ENCODE peak calls at places on chromosomes 12 and 14, in four cellular contexts. Z is mesothelial cell of epicardium, U is nephron progenitor cell, B is heart left ventricle. O is an unnamed sample.
A peak's percentile ranks its signal among the peaks of the same experiment; 100 is the strongest.

GRCh38 chr12:20368653-20369163 is 371 bp downstream of the PDE3A start:
- DNase-seq in Z (peak; percentile 20), U (peak; percentile 59), B (peak; percentile 70), O (peak; percentile 30)

GRCh38 chr14:45610303-45610702 is 357.3 kb upstream of the MIS18BP1 start:
- DNase-seq in Z (no peak), U (no peak), B (no peak), O (no peak)

GRCh38 chr12:47886471-47887240 is 18.1 kb downstream of the VDR start:
- DNase-seq in Z (no peak), U (no peak), B (no peak), O (no peak)

GRCh38 chr14:42569227-42569626 is 962.6 kb downstream of the LRFN5 start:
- DNase-seq in Z (no peak), U (no peak), B (no peak), O (no peak)

GRCh38 chr12:131604146-131604844 is 106.6 kb upstream of the SFSWAP start:
- DNase-seq in Z (no peak), U (peak; percentile 37), B (no peak), O (no peak)

GRCh38 chr12:4118017-4118510 is 155.5 kb upstream of the CCND2 start:
- DNase-seq in Z (no peak), U (no peak), B (no peak), O (no peak)

GRCh38 chr14:36690301-36691020 is 28.8 kb downstream of the PAX9 start:
- DNase-seq in Z (no peak), U (no peak), B (no peak), O (no peak)

GRCh38 chr14:79093542-79093941 is 923.4 kb downstream of the NRXN3 start:
- DNase-seq in Z (no peak), U (no peak), B (no peak), O (no peak)

GRCh38 chr12:111413442-111414086 is 7.8 kb downstream of the SH2B3 start:
- DNase-seq in Z (no peak), U (no peak), B (no peak), O (no peak)

GRCh38 chr14:54627718-54628345 is 60.9 kb downstream of the SAMD4A start:
- DNase-seq in Z (no peak), U (peak; percentile 46), B (no peak), O (no peak)

GRCh38 chr14:105382343-105383082 is 15.8 kb upstream of the TEX22 start:
- DNase-seq in Z (no peak), U (no peak), B (peak; percentile 66), O (no peak)

GRCh38 chr14:69281450-69282169 is 21.7 kb downstream of the GALNT16 start:
- DNase-seq in Z (no peak), U (no peak), B (peak; percentile 60), O (no peak)

GRCh38 chr14:38137005-38137404 is 70.7 kb upstream of the SSTR1 start:
- DNase-seq in Z (no peak), U (no peak), B (no peak), O (no peak)

GRCh38 chr12:75877588-75878381 is 153.8 kb downstream of the PHLDA1 start:
- DNase-seq in Z (no peak), U (peak; percentile 8), B (no peak), O (no peak)

GRCh38 chr12:57479376-57480115 is at the start of gene ARHGAP9:
- DNase-seq in Z (no peak), U (no peak), B (no peak), O (no peak)

GRCh38 chr12:130960787-130961186 is 7.1 kb downstream of the ADGRD1 start:
- DNase-seq in Z (no peak), U (no peak), B (no peak), O (no peak)

GRCh38 chr12:25533150-25533549 is 19.9 kb downstream of the LMNTD1 start:
- DNase-seq in Z (no peak), U (no peak), B (no peak), O (no peak)

GRCh38 chr14:32259368-32260013 is 56.4 kb upstream of the RNU6-8 start:
- DNase-seq in Z (no peak), U (no peak), B (no peak), O (no peak)

GRCh38 chr14:40623641-40624040 is 983.0 kb upstream of the LRFN5 start:
- DNase-seq in Z (no peak), U (no peak), B (no peak), O (no peak)

GRCh38 chr14:21092147-21093011 is 6.1 kb downstream of the ZNF219 start:
- DNase-seq in Z (peak; percentile 81), U (peak; percentile 94), B (peak; percentile 95), O (peak; percentile 76)

GRCh38 chr12:71252473-71252872 is 94.7 kb upstream of the TSPAN8 start:
- DNase-seq in Z (no peak), U (no peak), B (no peak), O (no peak)

GRCh38 chr12:26179829-26180228 is 15.5 kb upstream of the SSPN start:
- DNase-seq in Z (no peak), U (no peak), B (no peak), O (no peak)

GRCh38 chr12:47752121-47752520 is 6.6 kb downstream of the RAPGEF3 start:
- DNase-seq in Z (no peak), U (no peak), B (peak; percentile 20), O (no peak)

GRCh38 chr12:76014007-76014406 is 17.6 kb downstream of the PHLDA1 start:
- DNase-seq in Z (no peak), U (no peak), B (no peak), O (no peak)

GRCh38 chr14:22900088-22900799 is 17.2 kb downstream of the REM2 start:
- DNase-seq in Z (no peak), U (peak; percentile 48), B (no peak), O (no peak)

GRCh38 chr14:22556021-22556989 is 32.7 kb downstream of the DAD1 start:
- DNase-seq in Z (no peak), U (no peak), B (peak; percentile 85), O (no peak)

GRCh38 chr12:56948881-56949280 is 8.5 kb downstream of the RDH16 start:
- DNase-seq in Z (no peak), U (no peak), B (no peak), O (no peak)

GRCh38 chr12:29782821-29783772 is 645 bp downstream of the TMTC1 start:
- DNase-seq in Z (peak; percentile 29), U (peak; percentile 65), B (peak; percentile 71), O (peak; percentile 47)

GRCh38 chr12:19198272-19198671 is 68.7 kb downstream of the PLEKHA5 start:
- DNase-seq in Z (no peak), U (no peak), B (no peak), O (no peak)

GRCh38 chr14:76793956-76794355 is 18.7 kb downstream of the ANGEL1 start:
- DNase-seq in Z (no peak), U (no peak), B (no peak), O (no peak)

GRCh38 chr14:68959035-68959434 is 20.1 kb downstream of the ACTN1 start:
- DNase-seq in Z (no peak), U (no peak), B (no peak), O (no peak)

GRCh38 chr12:75289678-75290200 is 40.4 kb downstream of the CAPS2 start:
- DNase-seq in Z (no peak), U (no peak), B (no peak), O (no peak)

GRCh38 chr12:124506145-124506831 is 61.1 kb downstream of the NCOR2 start:
- DNase-seq in Z (no peak), U (no peak), B (peak; percentile 92), O (no peak)
- TF ChIP-seq CTCF in Z (no peak), U (no peak), B (no peak), O (no peak)

DNA sequence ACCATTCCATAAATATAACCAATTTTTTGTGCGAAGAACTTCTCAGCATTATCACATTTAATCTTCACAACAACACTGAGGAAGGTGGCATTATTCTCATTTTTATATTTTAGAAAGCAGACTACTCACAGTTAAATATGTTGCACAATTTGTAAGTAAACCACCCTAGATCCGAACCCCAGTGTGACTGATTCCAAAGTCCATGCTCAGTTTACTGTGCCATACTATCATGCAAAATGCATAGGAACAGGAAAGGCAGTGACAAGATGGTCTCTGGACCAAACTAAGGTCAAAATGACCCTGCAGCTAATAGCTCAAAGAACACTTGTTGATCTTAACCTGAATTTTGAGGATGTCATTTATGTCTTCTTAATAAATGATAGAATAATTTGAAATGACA is 185.4 kb downstream of the GXYLT1 start:
- DNase-seq in Z (no peak), U (no peak), B (no peak), O (no peak)
- TF ChIP-seq CTCF in Z (no peak), U (no peak), B (no peak), O (no peak)

GRCh38 chr14:103091883-103092222 is 2.7 kb upstream of the EXOC3L4 start:
- DNase-seq in Z (no peak), U (no peak), B (peak; percentile 14), O (no peak)

GRCh38 chr14:103088921-103089320 is 4.9 kb downstream of the LBHD2 start:
- DNase-seq in Z (no peak), U (no peak), B (peak; percentile 15), O (no peak)

GRCh38 chr14:103090481-103091020 is 4.0 kb upstream of the EXOC3L4 start:
- DNase-seq in Z (no peak), U (no peak), B (peak; percentile 54), O (no peak)

GRCh38 chr14:103089386-103090335 is 4.9 kb upstream of the EXOC3L4 start:
- DNase-seq in Z (no peak), U (no peak), B (peak; percentile 59), O (no peak)

GRCh38 chr14:103091041-103091882 is 3.3 kb upstream of the EXOC3L4 start:
- DNase-seq in Z (no peak), U (peak; percentile 82), B (peak; percentile 76), O (peak; percentile 74)
- TF ChIP-seq CTCF in Z (no peak), U (peak; percentile 45), B (peak; percentile 46), O (peak; percentile 71)

DNA sequence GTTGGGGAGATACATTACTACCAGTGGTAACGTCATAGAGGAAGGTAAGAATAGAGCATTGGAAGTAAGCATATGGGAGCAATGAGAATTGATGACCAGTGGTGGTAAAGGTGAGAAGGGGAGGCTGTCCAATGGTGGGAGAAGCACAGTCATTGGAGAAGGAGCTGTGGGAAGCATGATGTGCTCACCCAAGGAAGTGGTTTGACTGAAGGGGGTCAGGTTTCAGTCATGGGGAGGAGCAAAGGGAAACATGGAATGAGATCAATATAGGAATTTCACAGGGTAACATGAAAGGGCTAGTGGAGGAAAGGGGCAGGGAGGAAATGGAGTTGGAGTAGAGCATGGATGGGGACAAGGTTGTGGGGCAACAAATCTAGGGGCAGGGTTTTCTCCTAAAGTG is 241.0 kb downstream of the DACT1 start:
- DNase-seq in Z (no peak), U (no peak), B (no peak), O (no peak)
- TF ChIP-seq CTCF in Z (no peak), U (no peak), B (no peak), O (no peak)

DNA sequence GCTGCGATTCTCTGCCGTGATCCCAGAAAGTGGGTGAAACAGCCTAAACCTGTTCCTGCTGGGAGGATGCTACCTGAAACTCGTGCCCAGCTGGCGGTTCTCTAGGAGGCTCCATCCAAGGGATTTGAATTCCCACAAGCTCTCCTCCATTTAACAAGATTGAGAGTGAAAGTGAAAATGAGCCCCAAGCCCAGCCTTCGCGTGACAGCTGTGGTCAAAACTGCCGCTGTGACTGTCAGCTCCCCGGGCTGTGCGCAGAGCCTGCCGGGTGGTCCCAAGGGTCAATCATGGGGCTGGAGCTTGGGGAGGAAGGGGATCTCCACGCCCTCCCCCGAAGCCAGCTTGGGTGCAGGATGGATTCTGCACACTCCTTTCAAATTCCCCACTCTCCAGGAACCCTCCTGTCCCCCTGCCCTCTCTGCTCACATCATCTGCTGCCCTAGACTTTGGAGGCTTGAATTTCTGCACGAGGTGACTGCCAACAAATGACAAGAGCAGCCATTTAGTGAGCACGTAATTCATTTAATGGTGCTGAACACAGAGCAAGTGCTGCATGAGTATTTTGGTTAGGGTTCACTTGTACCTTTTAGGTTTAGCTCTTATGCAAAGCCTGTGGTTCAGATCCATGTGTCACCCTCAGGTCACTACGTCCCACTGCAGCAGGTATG is 5.3 kb downstream of the ASB2 start:
- DNase-seq in Z (no peak), U (no peak), B (no peak), O (no peak)
- TF ChIP-seq CTCF in Z (no peak), U (no peak), B (no peak), O (no peak)

GRCh38 chr12:11228268-11228879 is 41.1 kb downstream of the PRB3 start:
- DNase-seq in Z (no peak), U (peak; percentile 65), B (no peak), O (peak; percentile 57)
- TF ChIP-seq CTCF in Z (peak; percentile 55), U (peak; percentile 72), B (peak; percentile 29), O (peak; percentile 97)

O was measured in progenitor cell of endocrine pancreas.